ENCODE peak calls at places on chromosomes 4 and X, in nine cellular contexts. O is ovary, A is foreskin fibroblast, H is kidney epithelial cell, F is pancreas, R is K562, Q is prostate gland, K is heart right ventricle, Z is neural progenitor cell. T is an unnamed sample.
A peak's percentile ranks its signal among the peaks of the same experiment; 100 is the strongest.

GRCh38 chrX:1925053-1925481 is 310.2 kb downstream of the ASMT start:
- DNase-seq in O (no peak), A (no peak), H (no peak), F (no peak), R (no peak), Q (no peak), K (no peak), Z (peak; percentile 90), T (no peak)

GRCh38 chrX:41922694-41923171 is 621 bp downstream of the CASK start:
- DNase-seq in O (peak; percentile 52), A (no peak), H (no peak), F (peak; percentile 48), R (peak; percentile 22), Q (peak; percentile 11), K (peak; percentile 33), Z (peak; percentile 61), T (no peak)

GRCh38 chr4:147103403-147103946 is 157.8 kb upstream of the TTC29 start:
- DNase-seq in O (peak; percentile 41), A (peak; percentile 98), H (peak; percentile 93), F (no peak), R (no peak), Q (no peak), K (peak; percentile 23), Z (no peak), T (peak; percentile 89)

GRCh38 chr4:153488006-153488718 is 22.0 kb downstream of the TMEM131L start:
- DNase-seq in O (no peak), A (no peak), H (no peak), F (no peak), R (no peak), Q (no peak), K (no peak), Z (no peak), T (no peak)

GRCh38 chrX:13506574-13506973 is 62.8 kb upstream of the EGFL6 start:
- DNase-seq in O (peak; percentile 63), A (no peak), H (no peak), F (peak; percentile 45), R (peak; percentile 55), Q (no peak), K (peak; percentile 18), Z (peak; percentile 74), T (no peak)

GRCh38 chr4:124318292-124318691 is 394.2 kb downstream of the ANKRD50 start:
- DNase-seq in O (no peak), A (no peak), H (no peak), F (no peak), R (no peak), Q (no peak), K (no peak), Z (no peak), T (no peak)

GRCh38 chr4:70996014-70996353 is 2.5 kb downstream of the DCK start:
- DNase-seq in O (no peak), A (no peak), H (no peak), F (no peak), R (no peak), Q (no peak), K (no peak), Z (no peak), T (no peak)

GRCh38 chr4:15848191-15848842 is 70.2 kb downstream of the CD38 start:
- DNase-seq in O (no peak), A (no peak), H (no peak), F (no peak), R (no peak), Q (no peak), K (no peak), Z (no peak), T (no peak)

GRCh38 chr4:94798808-94799207 is 41.1 kb downstream of the BMPR1B start:
- DNase-seq in O (no peak), A (no peak), H (peak; percentile 50), F (no peak), R (no peak), Q (no peak), K (no peak), Z (no peak), T (peak; percentile 7)

GRCh38 chr4:61375316-61375715 is 175.2 kb downstream of the ADGRL3 start:
- DNase-seq in O (no peak), A (no peak), H (no peak), F (no peak), R (no peak), Q (no peak), K (no peak), Z (no peak), T (no peak)

GRCh38 chrX:9430346-9430745 is 34.5 kb upstream of the TBL1X start:
- DNase-seq in O (no peak), A (no peak), H (no peak), F (no peak), R (no peak), Q (no peak), K (no peak), Z (no peak), T (no peak)

GRCh38 chr4:159229164-159229563 is 126.3 kb downstream of the RAPGEF2 start:
- DNase-seq in O (no peak), A (peak; percentile 45), H (peak; percentile 35), F (no peak), R (no peak), Q (no peak), K (no peak), Z (peak; percentile 84), T (peak; percentile 18)
- H3K4me3 ChIP-seq in O (no peak overlapping the region), A (no peak overlapping the region), H (no peak overlapping the region), F (no peak overlapping the region), R (no peak overlapping the region), Q (no peak overlapping the region), K (peak overlapping the region; percentile 38), Z (no peak overlapping the region), T (no peak overlapping the region)

DNA sequence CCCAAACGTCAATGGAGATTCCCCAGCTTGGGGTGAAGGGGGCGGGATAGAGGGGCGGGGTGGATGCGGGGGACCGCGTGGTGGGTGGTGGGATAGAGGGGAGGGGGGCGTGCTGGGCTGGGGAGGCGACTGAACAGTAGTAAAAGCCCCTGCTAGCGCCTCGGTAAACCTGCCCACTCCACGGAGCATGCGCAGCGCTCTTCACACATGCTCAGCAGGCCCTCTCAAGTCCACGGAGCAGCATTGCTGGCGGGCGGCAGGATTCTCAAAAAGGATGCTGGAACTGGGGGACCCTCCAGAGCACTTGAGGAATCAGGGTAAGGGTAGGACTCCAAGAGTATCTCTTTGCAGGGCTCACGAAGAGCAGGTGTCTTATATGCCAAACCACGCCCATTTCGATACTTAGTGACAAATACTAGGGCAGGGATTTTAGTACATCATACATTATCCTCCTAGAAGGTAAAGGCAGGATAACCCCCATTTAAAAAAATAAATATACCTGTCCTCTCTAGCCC is 378 bp upstream of the RPS6KA6 start:
- DNase-seq in O (peak; percentile 73), A (peak; percentile 25), H (peak; percentile 14), F (peak; percentile 32), R (no peak), Q (peak; percentile 51), K (peak; percentile 30), Z (peak; percentile 76), T (no peak)
- TF ChIP-seq CTCF in O (no peak), A (no peak), H (no peak), F (no peak), R (no peak), Q (no peak), K (no peak), Z (no peak), T (no peak)

GRCh38 chr4:39026096-39026495 is 6.1 kb downstream of the TMEM156 start:
- DNase-seq in O (no peak), A (no peak), H (no peak), F (no peak), R (no peak), Q (no peak), K (no peak), Z (no peak), T (no peak)

GRCh38 chr4:39025552-39026085 is 6.6 kb downstream of the TMEM156 start:
- DNase-seq in O (no peak), A (no peak), H (no peak), F (no peak), R (no peak), Q (no peak), K (no peak), Z (no peak), T (no peak)

GRCh38 chr4:39032218-39033085 is at the start of gene TMEM156:
- DNase-seq in O (no peak), A (peak; percentile 44), H (no peak), F (no peak), R (no peak), Q (no peak), K (no peak), Z (no peak), T (no peak)

GRCh38 chr4:39030726-39031125 is 1.5 kb downstream of the TMEM156 start:
- DNase-seq in O (no peak), A (no peak), H (no peak), F (no peak), R (no peak), Q (no peak), K (no peak), Z (no peak), T (no peak)

DNA sequence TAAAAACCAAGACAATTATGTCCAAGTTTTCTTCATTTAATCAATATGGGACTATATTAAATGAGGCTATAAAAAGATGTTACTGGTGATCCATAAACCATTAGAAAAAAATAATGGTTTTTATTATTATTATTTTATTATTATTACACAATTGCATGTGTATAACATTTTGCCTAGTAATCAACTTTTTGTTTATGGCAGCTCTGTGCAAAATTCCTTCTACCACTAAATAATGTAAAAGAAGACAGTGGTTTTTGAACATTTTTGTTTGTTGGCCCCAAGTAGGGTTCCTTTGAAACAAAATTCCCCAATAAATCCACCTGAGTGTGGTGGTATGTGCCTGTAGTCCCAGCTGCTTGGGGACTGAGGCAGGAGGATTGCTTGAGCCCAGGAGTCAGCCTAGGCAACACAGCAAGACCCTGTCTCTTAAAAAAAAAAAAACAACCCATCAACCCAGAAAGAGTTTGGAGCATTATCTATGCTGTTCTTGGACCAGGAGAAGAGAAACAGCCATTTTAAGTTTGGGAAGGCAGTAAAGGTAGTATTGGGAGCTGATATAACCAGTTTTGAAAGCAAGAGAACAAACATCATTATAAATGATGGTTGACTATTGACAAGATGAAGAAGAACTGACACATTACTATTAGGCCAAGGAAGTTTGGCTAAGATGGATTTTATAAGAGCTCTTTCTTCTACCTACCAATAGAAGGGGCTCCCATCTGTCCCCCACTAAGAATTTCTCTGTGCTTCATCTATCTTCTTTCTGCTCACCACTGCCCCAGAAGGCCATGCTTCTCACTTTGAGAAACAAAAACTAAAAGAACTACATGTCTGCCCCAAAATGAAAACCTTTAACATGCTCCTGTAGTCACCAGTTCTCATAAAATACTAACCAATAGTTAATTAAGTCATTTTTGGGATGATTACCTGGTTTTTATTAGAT is 2.2 kb downstream of the TMEM156 start:
- DNase-seq in O (no peak), A (no peak), H (no peak), F (no peak), R (no peak), Q (no peak), K (no peak), Z (no peak), T (no peak)
- H3K4me3 ChIP-seq in O (no peak overlapping the region), A (no peak overlapping the region), H (no peak overlapping the region), F (no peak overlapping the region), R (peak overlapping the region; percentile 17), Q (no peak overlapping the region), K (peak overlapping the region; percentile 46), Z (no peak overlapping the region), T (no peak overlapping the region)

GRCh38 chrX:50920132-50920531 is 9.6 kb downstream of the BMP15 start:
- DNase-seq in O (no peak), A (no peak), H (no peak), F (no peak), R (no peak), Q (peak; percentile 4), K (no peak), Z (peak; percentile 22), T (no peak)
- TF ChIP-seq CTCF in O (no peak), A (peak; percentile 5), H (peak; percentile 30), F (no peak), R (peak; percentile 47), Q (no peak), K (peak; percentile 25), Z (peak; percentile 54), T (peak; percentile 54)